ENCODE peak calls at places on chromosome 19, in nine cellular contexts. R is WERI-Rb-1; O is suprapubic skin; U is PC-3; F is neuronal stem cell; S is heart right ventricle; C is breast epithelium; L is astrocyte; K is CD4-positive, alpha-beta memory T cell. N is an unnamed sample. For H3K27me3, the result is how much of the 10 kb centered on the place peaks cover.

GRCh38 chr19:40006273-40006691 is 9.4 kb downstream of the ZNF546 start:
- DNase-seq in O (no peak), L (peak), F (no peak), C (no peak), U (peak), R (no peak), K (no peak), S (peak), N (no peak)

GRCh38 chr19:16268676-16269319 is 55.8 kb upstream of the KLF2 start:
- DNase-seq in C (no peak), S (no peak), F (no peak), R (no peak), K (peak), O (no peak), U (no peak), L (no peak), N (no peak)

GRCh38 chr19:45103625-45104319 is 10.8 kb downstream of the PPP1R37 start:
- DNase-seq in C (no peak), K (no peak), R (peak), U (no peak), L (no peak), F (peak), S (peak), O (no peak), N (no peak)

GRCh38 chr19:32631381-32631780 is 43.6 kb downstream of the ANKRD27 start:
- DNase-seq in S (no peak), R (peak), O (no peak), K (no peak), F (no peak), L (no peak), C (no peak), U (no peak), N (no peak)

GRCh38 chr19:3671680-3672574 is 28.3 kb downstream of the PIP5K1C start:
- DNase-seq in F (no peak), K (no peak), O (no peak), U (no peak), S (no peak), R (no peak), L (peak), C (no peak), N (no peak)

GRCh38 chr19:32814046-32814445 is 55.5 kb downstream of the SLC7A9 start:
- DNase-seq in S (no peak), F (no peak), R (no peak), C (no peak), O (peak), K (no peak), L (no peak), U (no peak), N (no peak)

GRCh38 chr19:13051581-13052165 is 51.0 kb downstream of the LYL1 start:
- DNase-seq in K (no peak), C (peak), F (peak), L (no peak), R (peak), S (no peak), O (no peak), U (peak), N (peak)

GRCh38 chr19:23823952-23824389 is 65.3 kb upstream of the ZNF681 start:
- DNase-seq in U (peak), L (no peak), R (peak), C (no peak), S (no peak), O (no peak), K (no peak), F (peak), N (no peak)

GRCh38 chr19:35347930-35348298 is 212 bp downstream of the FFAR1 start:
- DNase-seq in F (no peak), C (no peak), O (peak), L (no peak), K (no peak), R (no peak), S (no peak), U (no peak), N (no peak)

GRCh38 chr19:46250057-46250456 is 20.5 kb downstream of the IGFL1 start:
- DNase-seq in K (no peak), S (no peak), U (no peak), F (no peak), O (no peak), R (no peak), C (no peak), L (no peak), N (no peak)

GRCh38 chr19:30441011-30441410 is 68.8 kb downstream of the ZNF536 start:
- DNase-seq in R (no peak), F (no peak), U (no peak), L (no peak), C (no peak), O (no peak), S (no peak), K (no peak), N (no peak)

GRCh38 chr19:37565370-37565669 is 29.3 kb downstream of the ZNF571 start:
- DNase-seq in R (no peak), O (no peak), U (no peak), L (no peak), K (no peak), F (no peak), S (no peak), C (no peak), N (no peak)

DNA sequence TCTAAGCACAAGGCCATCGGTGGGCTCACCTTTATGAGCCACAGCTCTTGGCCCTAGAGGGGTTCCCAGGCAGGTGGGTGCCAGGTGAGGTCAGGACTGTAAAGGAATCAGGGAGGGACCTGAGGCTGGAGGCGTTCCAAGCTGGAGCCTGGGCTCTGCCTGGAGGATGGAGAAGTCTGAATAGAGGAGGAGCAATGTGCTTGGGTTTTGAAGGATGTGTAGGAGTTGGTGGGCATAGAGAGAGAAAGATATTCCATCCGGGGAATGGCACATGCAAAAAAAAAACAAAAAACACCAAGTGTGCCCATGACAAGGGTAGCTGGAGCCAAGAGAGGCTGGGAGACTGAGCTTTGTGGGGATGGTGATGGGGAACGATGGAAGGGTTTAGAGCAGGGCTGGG is 2.4 kb downstream of the GRIN3B start:
- DNase-seq in C (no peak), L (no peak), U (no peak), S (no peak), K (no peak), O (no peak), R (no peak), F (no peak), N (no peak)
- H3K27me3 ChIP-seq in C (under half), L (under half), U (under half), S (under half), K (under half), O (half or more), R (half or more), F (under half), N (under half)

DNA sequence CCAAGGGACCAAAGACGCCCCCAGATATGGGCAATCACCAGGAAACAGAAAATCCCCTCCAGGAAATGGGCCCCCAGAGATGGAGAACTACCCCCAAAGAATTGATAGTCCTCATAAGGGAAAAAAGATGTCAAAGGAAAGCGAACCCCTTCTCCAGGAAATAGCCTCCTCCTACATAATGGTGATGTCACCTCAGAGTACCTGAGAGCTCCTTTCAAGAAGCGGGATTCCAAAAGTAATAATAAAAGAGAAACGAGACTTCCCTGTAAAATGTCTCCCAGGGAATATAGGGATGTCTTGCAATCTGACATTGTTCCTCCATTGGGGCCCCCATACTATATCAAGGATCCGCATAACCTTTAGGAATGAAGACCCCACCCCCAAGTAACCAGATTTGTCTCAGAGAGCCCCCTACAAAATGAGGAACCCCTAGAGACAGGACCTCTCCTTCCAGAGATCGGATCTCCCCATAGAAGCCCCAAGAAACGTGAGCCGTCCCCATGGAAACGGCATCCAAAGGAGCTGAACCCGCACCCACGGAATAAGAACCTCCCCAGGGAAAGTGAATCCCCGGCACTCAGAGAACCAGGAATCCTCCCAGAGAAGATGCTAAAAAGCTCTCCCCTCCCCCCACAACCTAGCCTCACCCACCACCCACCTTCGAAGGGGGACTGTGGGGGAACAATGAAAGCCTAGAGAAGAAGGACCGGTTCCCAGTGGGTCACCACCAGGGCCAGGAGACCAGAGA is 909 bp downstream of the CDKN2D start:
- DNase-seq in K (peak), F (no peak), U (no peak), S (no peak), R (no peak), O (no peak), C (no peak), L (no peak), N (no peak)
- H3K4me3 ChIP-seq in K (peak), F (peak), U (peak), S (peak), R (peak), O (peak), C (peak), L (peak), N (peak)

DNA sequence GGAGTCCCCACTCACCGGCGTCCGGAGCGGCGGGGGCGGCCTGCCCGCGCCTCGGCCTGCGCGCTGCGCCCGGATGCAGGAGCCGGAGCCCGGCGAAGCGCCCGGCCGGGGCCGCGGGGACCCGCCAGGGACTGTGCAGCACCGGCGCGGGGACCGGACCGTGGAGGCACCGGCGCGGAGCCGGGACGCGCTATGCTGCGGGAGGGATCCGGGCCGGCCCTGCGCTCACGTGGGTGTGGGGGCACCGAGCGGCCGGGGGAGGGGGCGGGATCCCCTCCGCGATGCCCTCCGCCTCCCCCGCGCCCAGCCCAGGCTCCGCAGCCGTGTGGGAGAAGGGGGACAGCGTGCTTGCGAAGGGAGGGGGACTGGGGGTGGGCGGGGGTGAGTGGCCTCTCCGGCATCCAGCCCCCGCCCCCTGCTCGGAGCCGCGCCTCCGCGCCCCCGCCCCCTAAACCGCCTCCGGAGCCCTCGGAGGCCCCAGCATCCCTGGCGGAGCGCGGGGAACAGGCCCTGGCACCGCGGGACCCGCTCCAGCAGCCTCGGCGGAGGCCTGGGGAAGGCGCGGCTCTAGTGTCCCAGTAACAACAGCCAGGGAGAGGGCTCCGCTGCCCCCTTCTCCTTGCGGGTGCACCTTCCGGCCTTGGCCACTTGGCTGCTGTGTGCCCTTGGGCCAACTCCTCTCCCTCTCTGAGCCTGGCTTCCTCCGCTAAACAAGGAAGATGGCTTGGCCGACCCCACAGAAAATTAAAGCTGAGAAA is at the start of gene SLC1A6:
- DNase-seq in K (no peak), U (no peak), F (peak), C (no peak), O (no peak), S (no peak), L (no peak), R (no peak), N (no peak)
- H3K27me3 ChIP-seq in K (under half), U (half or more), F (under half), C (under half), O (half or more), S (half or more), L (under half), R (half or more), N (under half)

DNA sequence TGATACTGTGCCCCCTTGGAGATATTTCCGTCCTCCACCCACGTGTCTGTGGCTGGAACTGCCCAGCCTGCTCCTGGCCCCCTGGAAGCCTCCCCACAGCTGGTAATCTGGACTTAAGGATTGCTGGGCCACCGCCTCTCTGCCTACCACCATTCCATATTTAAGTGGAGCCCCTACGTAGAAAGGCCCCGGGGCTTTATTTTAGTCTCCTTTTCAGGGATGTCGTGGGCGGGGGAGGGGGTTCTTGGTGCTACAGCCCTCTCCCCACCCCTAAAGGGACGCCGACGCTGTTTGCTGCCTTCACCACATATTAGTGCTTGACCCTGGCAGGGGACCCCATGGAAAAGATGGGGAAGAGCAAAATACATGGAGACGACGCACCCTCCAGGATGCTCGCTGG is 2.7 kb upstream of the NOP53 start:
- DNase-seq in S (no peak), C (peak), R (no peak), K (no peak), L (peak), O (no peak), U (no peak), F (no peak), N (no peak)
- H3K4me3 ChIP-seq in S (peak), C (peak), R (no peak), K (no peak), L (peak), O (peak), U (peak), F (no peak), N (peak)

DNA sequence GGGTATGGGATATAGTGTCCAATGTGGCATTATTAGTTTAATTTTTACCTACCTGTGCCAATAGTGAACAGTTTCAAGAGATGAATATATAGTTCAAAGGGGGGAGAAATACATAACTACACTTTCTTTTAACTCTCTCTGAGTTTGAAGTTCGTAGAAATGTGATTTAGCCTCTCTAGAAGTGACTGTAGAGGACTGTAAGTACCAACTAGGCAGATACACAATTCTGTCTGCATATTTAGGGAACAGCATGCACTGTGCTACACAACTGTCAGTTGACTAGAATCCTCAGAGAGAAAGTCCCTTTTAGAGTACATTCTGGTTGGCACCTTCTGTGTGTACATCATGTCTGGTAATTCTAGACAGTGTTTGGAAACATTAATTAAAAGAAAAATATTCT is 17.5 kb upstream of the ZNF90 start:
- DNase-seq in U (no peak), R (no peak), L (no peak), S (no peak), C (no peak), O (no peak), K (no peak), F (no peak), N (no peak)
- H3K27me3 ChIP-seq in U (under half), R (under half), L (under half), S (under half), C (under half), O (under half), K (under half), F (under half), N (under half)

DNA sequence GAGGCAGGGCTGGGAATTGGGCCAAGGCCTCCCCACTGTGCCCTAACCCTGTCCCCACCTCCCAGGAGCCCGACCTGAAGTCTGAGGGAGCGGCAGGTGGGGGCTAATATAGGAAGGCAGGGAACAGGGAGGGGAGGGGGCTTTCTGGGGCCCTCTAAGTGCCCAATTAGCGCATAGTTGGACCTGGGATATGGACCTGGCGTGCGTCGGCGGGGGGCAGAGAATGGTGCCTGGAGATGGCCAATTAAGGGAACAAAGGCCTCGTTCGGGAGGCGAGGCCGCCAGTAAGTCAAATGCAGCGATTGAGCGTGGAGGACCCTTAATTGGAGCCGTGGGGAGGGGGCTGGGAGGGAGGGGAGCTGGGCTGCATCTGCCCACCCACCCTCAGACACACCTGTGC is at the start of gene C19orf85:
- DNase-seq in S (no peak), R (no peak), C (no peak), F (peak), U (no peak), L (no peak), O (no peak), K (no peak), N (no peak)
- H3K4me3 ChIP-seq in S (no peak), R (no peak), C (no peak), F (no peak), U (no peak), L (no peak), O (no peak), K (no peak), N (no peak)

GRCh38 chr19:53959176-53959757 is 3.5 kb upstream of the CACNG8 start:
- DNase-seq in F (no peak), R (no peak), L (no peak), U (no peak), K (no peak), S (no peak), C (no peak), O (no peak), N (no peak)
- H3K27me3 ChIP-seq in F (under half), R (half or more), L (under half), U (half or more), K (under half), S (half or more), C (under half), O (half or more), N (half or more)

N was measured in psoas muscle.